ENCODE peak calls at places on chromosomes 5 and 9, in ten cellular contexts. D is heart left ventricle, X is stomach, H is psoas muscle, A is endodermal cell, G is cardiac fibroblast, W is fibroblast of the aortic adventitia, B is heart right ventricle, J is Peyer's patch, K is testis. Y is an unnamed sample.

GRCh38 chr9:83270116-83270515 is 207.2 kb upstream of the RASEF start:
- DNase-seq in X (no peak), K (peak), J (no peak), H (no peak), D (no peak), G (no peak), B (no peak), A (no peak), W (no peak), Y (no peak)

GRCh38 chr9:90018688-90019087 is 413.9 kb downstream of the GADD45G start:
- DNase-seq in X (no peak), H (no peak), B (no peak), D (no peak), W (no peak), J (peak), G (no peak), A (no peak), K (no peak), Y (no peak)

GRCh38 chr9:116313638-116314037 is 160.0 kb downstream of the PAPPA start:
- DNase-seq in X (no peak), A (no peak), D (no peak), B (no peak), W (no peak), J (no peak), G (peak), H (no peak), K (no peak), Y (no peak)

GRCh38 chr9:131180454-131180853 is 55.1 kb downstream of the NUP214 start:
- DNase-seq in W (peak), H (no peak), B (no peak), G (peak), J (no peak), D (no peak), K (no peak), A (no peak), X (no peak), Y (peak)

GRCh38 chr9:130199605-130200004 is 27.4 kb downstream of the NCS1 start:
- DNase-seq in B (no peak), K (no peak), G (peak), X (no peak), A (no peak), H (no peak), W (peak), D (no peak), J (no peak), Y (no peak)

GRCh38 chr5:115461093-115461492 is 83.5 kb downstream of the FEM1C start:
- DNase-seq in J (no peak), A (no peak), B (no peak), G (peak), W (peak), D (no peak), H (no peak), K (no peak), X (no peak), Y (no peak)

GRCh38 chr5:58150936-58151335 is 308.9 kb downstream of the PLK2 start:
- DNase-seq in D (no peak), K (no peak), J (no peak), A (no peak), B (no peak), W (no peak), H (no peak), G (no peak), X (no peak), Y (no peak)

GRCh38 chr9:91814681-91815212 is 135.3 kb downstream of the ROR2 start:
- DNase-seq in J (no peak), X (no peak), K (no peak), A (peak), D (no peak), W (no peak), B (no peak), H (peak), G (no peak), Y (no peak)

GRCh38 chr5:132470596-132470995 is 20.0 kb downstream of the IRF1 start:
- DNase-seq in H (no peak), J (no peak), X (peak), K (no peak), W (no peak), B (no peak), A (no peak), D (no peak), G (no peak), Y (no peak)

GRCh38 chr9:21465859-21466518 is 16.1 kb downstream of the IFNE start:
- DNase-seq in K (no peak), H (no peak), D (no peak), B (no peak), W (peak), G (peak), J (no peak), X (no peak), A (no peak), Y (peak)

GRCh38 chr9:133616643-133617405 is 7.6 kb upstream of the FAM163B start:
- DNase-seq in B (no peak), J (no peak), X (no peak), K (no peak), H (no peak), A (no peak), W (no peak), D (no peak), G (no peak), Y (no peak)

GRCh38 chr9:16133556-16134227 is 580.8 kb downstream of the CCDC171 start:
- DNase-seq in A (peak), D (no peak), G (peak), X (no peak), K (peak), W (peak), B (peak), J (no peak), H (peak), Y (no peak)

GRCh38 chr5:166562246-166562645 is 1729.2 kb upstream of the WWC1 start:
- DNase-seq in D (no peak), A (no peak), X (no peak), J (no peak), B (no peak), G (peak), W (no peak), K (no peak), H (no peak), Y (no peak)

GRCh38 chr5:179608131-179608581 is 15.3 kb downstream of the HNRNPH1 start:
- DNase-seq in G (peak), B (no peak), H (no peak), A (peak), W (peak), D (no peak), X (no peak), K (peak), J (peak), Y (no peak)

GRCh38 chr9:108416321-108416720 is 439.5 kb downstream of the ACTL7B start:
- DNase-seq in H (no peak), X (no peak), J (no peak), A (no peak), D (no peak), W (peak), K (no peak), G (no peak), B (no peak), Y (no peak)

GRCh38 chr9:120531683-120532300 is 48.2 kb downstream of the CDK5RAP2 start:
- DNase-seq in D (no peak), G (peak), B (no peak), H (no peak), K (no peak), A (peak), J (no peak), X (no peak), W (peak), Y (no peak)

GRCh38 chr9:123232332-123232731 is 36.1 kb downstream of the STRBP start:
- DNase-seq in W (no peak), X (no peak), J (no peak), B (no peak), H (no peak), K (no peak), A (no peak), D (no peak), G (no peak), Y (no peak)

DNA sequence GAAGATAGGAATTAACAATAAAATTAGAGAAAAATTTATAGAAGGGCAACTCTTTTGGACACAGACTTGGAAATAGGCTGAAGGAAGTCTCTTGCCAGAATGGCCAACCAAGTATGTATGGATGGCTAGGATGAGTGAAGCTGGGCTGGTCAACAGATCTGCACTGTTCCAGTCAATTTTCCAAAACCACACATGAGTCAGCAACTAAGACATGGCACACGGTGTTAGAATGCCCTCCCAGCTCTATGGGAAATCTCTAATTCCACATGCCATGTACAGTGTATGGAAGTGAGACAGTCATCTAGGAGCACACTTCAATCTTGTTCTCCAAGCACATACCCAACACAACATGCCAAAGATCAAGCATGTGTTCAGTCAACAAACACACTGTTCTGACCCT is 129.6 kb downstream of the GLIS3 start:
- DNase-seq in G (no peak), H (no peak), B (no peak), J (no peak), W (no peak), X (no peak), K (no peak), A (no peak), D (no peak), Y (no peak)
- H3K4me3 ChIP-seq in G (no peak), H (no peak), B (no peak), J (no peak), W (no peak), X (no peak), K (no peak), A (no peak), D (no peak), Y (no peak)

GRCh38 chr5:65760504-65761275 is 38.7 kb downstream of the NLN start:
- DNase-seq in B (peak), J (peak), A (no peak), H (no peak), D (peak), G (peak), X (peak), K (peak), W (peak), Y (peak)
- TF ChIP-seq CTCF in B (no peak), J (peak), A (no peak), H (peak), D (no peak), G (peak), X (no peak), K (no peak), W (peak), Y (peak)

GRCh38 chr5:178208540-178209227 is 4.4 kb downstream of the HNRNPAB start:
- DNase-seq in W (no peak), K (no peak), X (no peak), G (no peak), J (no peak), H (no peak), D (no peak), B (no peak), A (peak), Y (no peak)
- H3K4me3 ChIP-seq in W (no peak), K (no peak), X (no peak), G (no peak), J (no peak), H (no peak), D (no peak), B (no peak), A (no peak), Y (no peak)

GRCh38 chr5:45694255-45694834 is 1.8 kb downstream of the HCN1 start:
- DNase-seq in J (no peak), H (no peak), W (no peak), K (no peak), A (peak), G (no peak), B (no peak), X (no peak), D (no peak), Y (no peak)

GRCh38 chr5:45697211-45697610 is 1.0 kb upstream of the HCN1 start:
- DNase-seq in G (no peak), W (no peak), A (no peak), X (no peak), D (no peak), J (no peak), H (no peak), B (no peak), K (no peak), Y (no peak)

GRCh38 chr5:45695680-45696093 is 493 bp downstream of the HCN1 start:
- DNase-seq in G (no peak), B (no peak), K (peak), W (no peak), H (no peak), J (no peak), X (no peak), D (no peak), A (peak), Y (no peak)

GRCh38 chr5:45695011-45695667 is 1.0 kb downstream of the HCN1 start:
- DNase-seq in D (no peak), A (peak), J (no peak), G (no peak), W (no peak), B (no peak), X (no peak), H (peak), K (peak), Y (no peak)

GRCh38 chr5:45696206-45696836 is at the start of gene HCN1:
- DNase-seq in W (peak), D (peak), X (peak), G (peak), H (peak), B (peak), A (peak), K (peak), J (no peak), Y (peak)
- TF ChIP-seq CTCF in W (peak), D (peak), X (peak), G (peak), H (peak), B (peak), A (peak), K (peak), J (peak), Y (peak)

GRCh38 chr5:56415356-56415765 is 182.2 kb upstream of the ANKRD55 start:
- DNase-seq in G (peak), W (peak), K (peak), A (no peak), J (peak), H (peak), B (no peak), D (peak), X (peak), Y (peak)
- H3K4me3 ChIP-seq in G (no peak), W (no peak), K (no peak), A (no peak), J (no peak), H (no peak), B (no peak), D (no peak), X (no peak), Y (no peak)

GRCh38 chr5:171275822-171276544 is 33.1 kb upstream of the TLX3 start:
- DNase-seq in H (no peak), B (no peak), A (no peak), W (no peak), G (no peak), X (no peak), D (no peak), K (peak), J (no peak), Y (no peak)

GRCh38 chr5:171270136-171270535 is 38.9 kb upstream of the TLX3 start:
- DNase-seq in X (no peak), G (no peak), K (no peak), H (no peak), B (no peak), D (no peak), W (no peak), J (no peak), A (no peak), Y (no peak)

GRCh38 chr5:171269717-171270116 is 39.3 kb upstream of the TLX3 start:
- DNase-seq in A (no peak), G (peak), B (no peak), X (no peak), W (peak), H (no peak), D (no peak), J (no peak), K (no peak), Y (peak)

GRCh38 chr5:171271798-171272197 is 37.2 kb upstream of the TLX3 start:
- DNase-seq in J (no peak), D (no peak), W (no peak), G (no peak), B (no peak), X (no peak), A (no peak), H (no peak), K (no peak), Y (no peak)

GRCh38 chr5:171272996-171273970 is 35.8 kb upstream of the TLX3 start:
- DNase-seq in D (no peak), G (peak), K (peak), W (peak), A (peak), J (no peak), B (no peak), X (no peak), H (no peak), Y (no peak)
- TF ChIP-seq CTCF in D (no peak), G (peak), K (no peak), W (no peak), A (peak), J (no peak), B (no peak), X (no peak), H (no peak), Y (peak)

GRCh38 chr5:42036379-42036778 is 111.3 kb downstream of the FBXO4 start:
- DNase-seq in K (no peak), G (no peak), J (no peak), A (no peak), D (no peak), H (no peak), B (no peak), W (no peak), X (no peak), Y (no peak)

GRCh38 chr5:42035526-42035925 is 110.4 kb downstream of the FBXO4 start:
- DNase-seq in B (no peak), G (no peak), H (no peak), J (no peak), K (no peak), A (no peak), X (no peak), D (no peak), W (no peak), Y (no peak)

DNA sequence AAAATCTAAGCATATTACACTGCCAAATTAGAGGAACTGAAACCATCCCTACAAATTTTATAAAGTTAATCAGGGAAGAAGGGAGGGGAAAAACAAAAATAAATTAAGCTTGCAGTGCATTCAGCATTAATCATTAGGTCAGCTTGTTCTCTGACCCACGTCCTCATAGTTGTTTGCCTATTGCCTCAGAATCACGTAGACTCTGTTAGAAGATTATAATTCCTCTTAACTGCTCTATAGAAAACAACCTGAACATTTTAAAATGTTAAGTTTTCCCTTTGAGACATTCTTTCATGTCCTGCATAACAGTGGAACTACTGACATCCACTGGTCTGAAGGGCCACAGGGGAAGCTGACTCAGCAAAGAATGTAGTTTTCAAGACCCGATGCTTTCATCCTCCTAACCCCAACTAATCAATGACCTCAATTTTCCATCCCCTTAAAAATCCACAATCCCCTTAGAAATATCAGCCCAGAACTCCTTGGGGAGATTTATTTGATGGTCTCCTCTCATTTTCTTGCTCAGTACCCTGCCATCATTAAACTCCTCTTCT is 112.4 kb downstream of the FBXO4 start:
- DNase-seq in W (no peak), A (no peak), D (no peak), X (no peak), B (no peak), J (no peak), G (no peak), K (no peak), H (no peak), Y (no peak)
- H3K4me3 ChIP-seq in W (no peak), A (no peak), D (no peak), X (no peak), B (no peak), J (no peak), G (no peak), K (no peak), H (no peak), Y (no peak)

GRCh38 chr5:31680528-31680927 is 41.6 kb downstream of the PDZD2 start:
- DNase-seq in H (peak), B (peak), J (no peak), D (peak), A (no peak), K (peak), X (no peak), W (no peak), G (no peak), Y (no peak)
- TF ChIP-seq CTCF in H (no peak), B (no peak), J (no peak), D (no peak), A (peak), K (no peak), X (no peak), W (no peak), G (no peak), Y (no peak)

GRCh38 chr9:33024126-33024965 is 727 bp upstream of the DNAJA1 start:
- DNase-seq in B (no peak), W (peak), D (no peak), A (no peak), G (peak), J (no peak), X (no peak), H (no peak), K (peak), Y (no peak)

GRCh38 chr9:33022303-33022702 is 2.8 kb upstream of the DNAJA1 start:
- DNase-seq in G (no peak), D (no peak), B (no peak), H (no peak), J (no peak), A (no peak), W (no peak), K (no peak), X (no peak), Y (no peak)

GRCh38 chr9:33024966-33025571 is at the start of gene DNAJA1:
- DNase-seq in K (peak), G (peak), X (peak), A (peak), H (peak), D (peak), W (peak), J (peak), B (peak), Y (peak)

GRCh38 chr9:33023661-33024060 is 1.4 kb upstream of the DNAJA1 start:
- DNase-seq in B (no peak), A (no peak), D (no peak), K (no peak), J (no peak), X (no peak), W (no peak), H (no peak), G (no peak), Y (no peak)

GRCh38 chr9:33022755-33023154 is 2.3 kb upstream of the DNAJA1 start:
- DNase-seq in A (no peak), B (no peak), W (no peak), G (no peak), X (no peak), H (no peak), D (no peak), K (no peak), J (no peak), Y (no peak)
- H3K4me3 ChIP-seq in A (peak), B (no peak), W (no peak), G (no peak), X (no peak), H (no peak), D (no peak), K (no peak), J (no peak), Y (no peak)

GRCh38 chr5:143606043-143606752 is 202.7 kb upstream of the NR3C1 start:
- DNase-seq in H (no peak), A (no peak), K (no peak), W (no peak), X (no peak), D (no peak), J (no peak), G (no peak), B (no peak), Y (no peak)

GRCh38 chr5:143600396-143601075 is 197.1 kb upstream of the NR3C1 start:
- DNase-seq in K (no peak), W (peak), D (no peak), G (peak), A (peak), H (no peak), X (no peak), J (no peak), B (no peak), Y (no peak)

GRCh38 chr5:143601357-143601756 is 197.9 kb upstream of the NR3C1 start:
- DNase-seq in H (no peak), A (no peak), X (no peak), G (peak), J (no peak), W (no peak), D (no peak), K (no peak), B (no peak), Y (no peak)

GRCh38 chr5:143601917-143602333 is 198.4 kb upstream of the NR3C1 start:
- DNase-seq in G (no peak), X (no peak), K (no peak), J (no peak), W (no peak), A (no peak), H (no peak), D (no peak), B (no peak), Y (no peak)

DNA sequence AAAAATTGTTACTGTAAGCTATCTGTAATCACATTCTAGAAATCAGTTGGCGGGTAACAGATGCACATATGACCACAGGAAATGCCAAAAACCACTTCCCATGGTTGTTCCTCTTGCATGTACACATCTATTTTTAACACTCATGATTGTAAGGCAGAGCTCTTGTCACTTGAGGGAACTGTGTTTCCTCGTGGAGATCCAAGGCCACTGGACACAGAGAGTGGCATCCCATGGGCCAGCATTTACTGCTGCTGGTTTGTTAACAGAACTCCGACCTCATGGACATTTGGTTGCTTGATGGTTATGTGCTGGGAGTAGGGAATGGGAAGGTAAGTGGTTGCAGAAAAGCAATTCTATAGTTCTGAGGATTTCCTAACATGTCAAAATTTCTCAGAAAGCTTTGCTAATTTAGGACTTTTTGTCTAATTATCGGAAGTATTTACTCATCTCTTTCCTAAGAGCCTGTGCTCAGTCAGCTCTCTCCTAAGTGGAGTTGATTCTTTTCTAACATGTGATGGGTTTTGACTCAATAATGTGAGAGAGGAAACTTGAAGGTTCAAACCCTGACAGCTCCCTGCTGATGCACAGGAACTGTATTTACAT is 202.0 kb upstream of the NR3C1 start:
- DNase-seq in J (peak), H (no peak), X (no peak), D (peak), W (peak), B (no peak), G (peak), K (peak), A (no peak), Y (no peak)
- TF ChIP-seq CTCF in J (no peak), H (no peak), X (no peak), D (no peak), W (no peak), B (no peak), G (no peak), K (no peak), A (no peak), Y (no peak)